ENCODE peak calls at places on chromosome 13, in five cellular contexts. B is AG04450, V is T-helper 17 cell, M is BJ, O is GM23248. R is an unnamed sample.

GRCh38 chr13:104485571-104485970 is 1419.4 kb upstream of the SLC10A2 start:
- DNase-seq in B (no peak), V (no peak), M (no peak), O (no peak), R (no peak)

GRCh38 chr13:43963726-43964125 is 84.0 kb downstream of the LACC1 start:
- DNase-seq in B (no peak), V (no peak), M (no peak), O (no peak), R (no peak)

GRCh38 chr13:31096624-31097302 is 64.9 kb downstream of the HSPH1 start:
- DNase-seq in B (no peak), V (no peak), M (no peak), O (no peak), R (no peak)

GRCh38 chr13:90105881-90106496 is 1241.5 kb upstream of the MIR17HG start:
- DNase-seq in B (no peak), V (no peak), M (peak; percentile 21), O (peak; percentile 70), R (no peak)

GRCh38 chr13:28505543-28506135 is 10.7 kb upstream of the FLT1 start:
- DNase-seq in B (no peak), V (no peak), M (no peak), O (no peak), R (no peak)

GRCh38 chr13:99113351-99113750 is 87.3 kb upstream of the UBAC2 start:
- DNase-seq in B (no peak), V (no peak), M (no peak), O (no peak), R (no peak)

GRCh38 chr13:21884965-21885567 is 214.2 kb downstream of the FGF9 start:
- DNase-seq in B (no peak), V (no peak), M (no peak), O (no peak), R (no peak)

GRCh38 chr13:91347996-91348905 is 764 bp downstream of the MIR17HG start:
- DNase-seq in B (no peak), V (peak; percentile 64), M (no peak), O (peak; percentile 79), R (no peak)

GRCh38 chr13:93248627-93249047 is 22.0 kb downstream of the GPC6 start:
- DNase-seq in B (no peak), V (no peak), M (no peak), O (no peak), R (peak; percentile 94)

GRCh38 chr13:105783261-105783660 is 752.2 kb downstream of the EFNB2 start:
- DNase-seq in B (no peak), V (no peak), M (no peak), O (no peak), R (no peak)

GRCh38 chr13:99124695-99125334 is 75.8 kb upstream of the UBAC2 start:
- DNase-seq in B (no peak), V (no peak), M (no peak), O (peak; percentile 69), R (no peak)

GRCh38 chr13:105139380-105140285 is 1395.8 kb downstream of the EFNB2 start:
- DNase-seq in B (no peak), V (peak; percentile 21), M (no peak), O (no peak), R (peak; percentile 80)

GRCh38 chr13:51806571-51806970 is 2.6 kb upstream of the DHRS12 start:
- DNase-seq in B (no peak), V (no peak), M (no peak), O (peak; percentile 57), R (no peak)

GRCh38 chr13:44231786-44232516 is 141.7 kb upstream of the SERP2 start:
- DNase-seq in B (peak; percentile 74), V (no peak), M (peak; percentile 67), O (peak; percentile 95), R (peak; percentile 89)

GRCh38 chr13:110319774-110320509 is 12.9 kb downstream of the COL4A2 start:
- DNase-seq in B (no peak), V (no peak), M (peak; percentile 45), O (peak; percentile 80), R (no peak)

GRCh38 chr13:92767468-92767867 is 459.1 kb upstream of the GPC6 start:
- DNase-seq in B (no peak), V (no peak), M (no peak), O (no peak), R (no peak)

GRCh38 chr13:94217370-94217769 is 262.1 kb downstream of the DCT start:
- DNase-seq in B (no peak), V (no peak), M (no peak), O (peak; percentile 40), R (no peak)

GRCh38 chr13:106555631-106556328 is 12.2 kb downstream of the ARGLU1 start:
- DNase-seq in B (no peak), V (no peak), M (no peak), O (peak; percentile 39), R (no peak)

GRCh38 chr13:26498524-26499208 is 58.8 kb upstream of the WASF3 start:
- DNase-seq in B (no peak), V (no peak), M (no peak), O (peak; percentile 61), R (no peak)

GRCh38 chr13:111845621-111846351 is 221.2 kb upstream of the SOX1 start:
- DNase-seq in B (no peak), V (no peak), M (no peak), O (no peak), R (peak; percentile 68)

GRCh38 chr13:50152224-50152623 is 137.0 kb downstream of the KCNRG start:
- DNase-seq in B (no peak), V (no peak), M (no peak), O (no peak), R (no peak)

GRCh38 chr13:73913043-73913740 is 221.0 kb downstream of the KLF12 start:
- DNase-seq in B (no peak), V (no peak), M (no peak), O (peak; percentile 83), R (no peak)

GRCh38 chr13:111850976-111851375 is 216.0 kb upstream of the SOX1 start:
- DNase-seq in B (no peak), V (no peak), M (no peak), O (no peak), R (no peak)

GRCh38 chr13:113951246-113951999 is 22.5 kb downstream of the C13orf46 start:
- DNase-seq in B (no peak), V (no peak), M (no peak), O (peak; percentile 80), R (no peak)

GRCh38 chr13:29969286-29969685 is 118.9 kb upstream of the UBL3 start:
- DNase-seq in B (peak; percentile 43), V (no peak), M (peak; percentile 58), O (peak; percentile 93), R (no peak)

GRCh38 chr13:76516013-76516412 is 370.2 kb downstream of the KCTD12 start:
- DNase-seq in B (peak; percentile 78), V (no peak), M (peak; percentile 46), O (peak; percentile 70), R (no peak)

GRCh38 chr13:40430234-40430633 is 236.2 kb downstream of the FOXO1 start:
- DNase-seq in B (no peak), V (no peak), M (no peak), O (no peak), R (no peak)

GRCh38 chr13:57630661-57631606 is 610 bp upstream of the PCDH17 start:
- DNase-seq in B (no peak), V (no peak), M (no peak), O (peak; percentile 23), R (peak; percentile 56)

GRCh38 chr13:31848621-31849020 is 109.3 kb downstream of the RXFP2 start:
- DNase-seq in B (no peak), V (no peak), M (no peak), O (no peak), R (no peak)

GRCh38 chr13:40503026-40503425 is 163.4 kb downstream of the FOXO1 start:
- DNase-seq in B (no peak), V (no peak), M (peak; percentile 16), O (no peak), R (no peak)

GRCh38 chr13:83709751-83710515 is 172.3 kb downstream of the SLITRK1 start:
- DNase-seq in B (no peak), V (no peak), M (no peak), O (no peak), R (no peak)

GRCh38 chr13:66492479-66492878 is 737.7 kb downstream of the PCDH9 start:
- DNase-seq in B (no peak), V (no peak), M (no peak), O (no peak), R (peak; percentile 20)

GRCh38 chr13:109428146-109428545 is 358.2 kb downstream of the IRS2 start:
- DNase-seq in B (no peak), V (no peak), M (no peak), O (no peak), R (no peak)

GRCh38 chr13:77523834-77524728 is 11.4 kb upstream of the SCEL start:
- DNase-seq in B (no peak), V (no peak), M (no peak), O (no peak), R (no peak)

GRCh38 chr13:23552171-23552570 is 18.0 kb upstream of the TNFRSF19 start:
- DNase-seq in B (no peak), V (no peak), M (no peak), O (no peak), R (no peak)